ENCODE peak calls at places on chromosomes 4 and X, in eight cellular contexts. A is lower leg skin, B is A549, L is HCT116, K is HepG2, R is uterus, H is heart left ventricle, F is tibial nerve. P is an unnamed sample.

GRCh38 chrX:75655627-75656026 is 129.4 kb downstream of the MAGEE2 start:
- DNase-seq in A (no peak), B (no peak), L (no peak), K (no peak), R (no peak), H (no peak), F (no peak), P (no peak)

GRCh38 chr4:127781303-127782024 is 658 bp upstream of the HSPA4L start:
- DNase-seq in A (peak), B (no peak), L (no peak), K (no peak), R (peak), H (peak), F (peak), P (peak)

GRCh38 chr4:182063651-182064050 is 179.6 kb upstream of the TENM3 start:
- DNase-seq in A (no peak), B (no peak), L (no peak), K (no peak), R (no peak), H (no peak), F (no peak), P (no peak)

GRCh38 chr4:173415092-173415491 is 16.2 kb upstream of the SCRG1 start:
- DNase-seq in A (no peak), B (no peak), L (no peak), K (no peak), R (no peak), H (no peak), F (no peak), P (no peak)

GRCh38 chr4:118586357-118586790 is 98.8 kb upstream of the METTL14 start:
- DNase-seq in A (no peak), B (no peak), L (no peak), K (no peak), R (peak), H (peak), F (no peak), P (no peak)

GRCh38 chr4:149896428-149896827 is 80.8 kb upstream of the IQCM start:
- DNase-seq in A (no peak), B (peak), L (peak), K (no peak), R (no peak), H (peak), F (no peak), P (no peak)

GRCh38 chr4:140150636-140150885 is 3.4 kb downstream of the MAML3 start:
- DNase-seq in A (peak), B (no peak), L (no peak), K (no peak), R (no peak), H (no peak), F (peak), P (no peak)

GRCh38 chrX:152900937-152901445 is 3.1 kb downstream of the ZNF185 start:
- DNase-seq in A (no peak), B (no peak), L (no peak), K (no peak), R (no peak), H (no peak), F (no peak), P (no peak)

GRCh38 chrX:38175140-38175539 is 45.5 kb downstream of the SRPX start:
- DNase-seq in A (no peak), B (peak), L (peak), K (peak), R (no peak), H (no peak), F (no peak), P (peak)

GRCh38 chr4:106287353-106287969 is 28.5 kb downstream of the TBCK start:
- DNase-seq in A (no peak), B (peak), L (no peak), K (peak), R (no peak), H (no peak), F (peak), P (peak)

GRCh38 chr4:105509291-105509690 is 35.4 kb upstream of the PPA2 start:
- DNase-seq in A (no peak), B (no peak), L (no peak), K (no peak), R (no peak), H (no peak), F (no peak), P (no peak)

GRCh38 chrX:86121916-86122315 is 26.3 kb upstream of the DACH2 start:
- DNase-seq in A (no peak), B (no peak), L (no peak), K (no peak), R (no peak), H (no peak), F (no peak), P (no peak)

GRCh38 chr4:16889945-16890344 is 8.5 kb downstream of the LDB2 start:
- DNase-seq in A (no peak), B (no peak), L (no peak), K (no peak), R (no peak), H (no peak), F (no peak), P (no peak)

GRCh38 chrX:123648028-123648810 is 84.6 kb downstream of the THOC2 start:
- DNase-seq in A (no peak), B (peak), L (no peak), K (peak), R (no peak), H (no peak), F (no peak), P (no peak)

GRCh38 chrX:111262086-111262485 is 8.2 kb downstream of the CAPN6 start:
- DNase-seq in A (no peak), B (no peak), L (no peak), K (no peak), R (no peak), H (no peak), F (no peak), P (no peak)

GRCh38 chr4:120066182-120066524 is 495 bp downstream of the MAD2L1 start:
- DNase-seq in A (no peak), B (no peak), L (no peak), K (peak), R (no peak), H (no peak), F (no peak), P (no peak)

GRCh38 chr4:88659061-88659889 is 38.4 kb downstream of the NAP1L5 start:
- DNase-seq in A (peak), B (peak), L (peak), K (peak), R (peak), H (peak), F (peak), P (peak)

GRCh38 chr4:3473251-3473942 is 10.3 kb downstream of the DOK7 start:
- DNase-seq in A (no peak), B (no peak), L (no peak), K (no peak), R (no peak), H (peak), F (no peak), P (no peak)

GRCh38 chr4:175346381-175346780 is 428.2 kb downstream of the ADAM29 start:
- DNase-seq in A (no peak), B (peak), L (no peak), K (no peak), R (no peak), H (no peak), F (no peak), P (no peak)

GRCh38 chr4:184843984-184844554 is 18.3 kb upstream of the ACSL1 start:
- DNase-seq in A (no peak), B (no peak), L (no peak), K (no peak), R (no peak), H (no peak), F (no peak), P (peak)
- TF ChIP-seq POLR2A in A (no peak), B (no peak), L (no peak), K (no peak), R (no peak), H (no peak), F (no peak), P (peak)

GRCh38 chr4:8198906-8199593 is at the start of gene SH3TC1:
- DNase-seq in A (peak), B (peak), L (peak), K (peak), R (peak), H (peak), F (peak), P (peak)
- TF ChIP-seq POLR2A in A (no peak), B (no peak), L (no peak), K (peak), R (peak), H (no peak), F (peak), P (no peak)

DNA sequence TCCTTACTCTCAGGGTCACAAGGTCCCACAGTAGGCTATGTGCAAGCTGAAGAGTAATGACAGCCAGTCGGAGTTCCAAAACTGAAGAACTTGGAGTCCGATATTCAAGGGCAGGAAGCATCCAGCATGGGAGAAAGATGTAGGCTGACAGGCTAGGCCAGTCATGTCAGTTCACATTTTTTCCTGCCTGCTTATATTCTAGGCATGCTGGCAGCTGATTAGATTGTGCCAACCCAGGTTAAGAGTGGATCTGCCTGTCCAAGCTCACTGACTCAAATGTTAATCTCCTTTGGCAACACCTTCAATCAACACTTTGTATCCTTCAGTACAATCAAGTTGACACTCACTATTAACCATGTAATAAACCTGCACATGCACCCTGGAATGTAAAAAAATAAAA is 960.9 kb upstream of the HS3ST1 start:
- DNase-seq in A (no peak), B (no peak), L (no peak), K (no peak), R (no peak), H (no peak), F (no peak), P (no peak)
- TF ChIP-seq POLR2A in A (no peak), B (no peak), L (no peak), K (no peak), R (no peak), H (no peak), F (no peak), P (no peak)

GRCh38 chr4:148790691-148791090 is 348.5 kb upstream of the NR3C2 start:
- DNase-seq in A (no peak), B (no peak), L (no peak), K (no peak), R (no peak), H (no peak), F (no peak), P (no peak)

GRCh38 chr4:148790246-148790645 is 348.0 kb upstream of the NR3C2 start:
- DNase-seq in A (no peak), B (no peak), L (no peak), K (no peak), R (no peak), H (no peak), F (no peak), P (no peak)

GRCh38 chr4:148786699-148787098 is 344.5 kb upstream of the NR3C2 start:
- DNase-seq in A (no peak), B (no peak), L (no peak), K (no peak), R (no peak), H (no peak), F (no peak), P (no peak)

GRCh38 chr4:148787285-148787684 is 345.1 kb upstream of the NR3C2 start:
- DNase-seq in A (no peak), B (no peak), L (no peak), K (no peak), R (no peak), H (no peak), F (no peak), P (no peak)

GRCh38 chr4:148787831-148788477 is 345.7 kb upstream of the NR3C2 start:
- DNase-seq in A (no peak), B (no peak), L (no peak), K (no peak), R (no peak), H (no peak), F (no peak), P (no peak)
- TF ChIP-seq POLR2A in A (no peak), B (no peak), L (no peak), K (no peak), R (no peak), H (no peak), F (no peak), P (no peak)

DNA sequence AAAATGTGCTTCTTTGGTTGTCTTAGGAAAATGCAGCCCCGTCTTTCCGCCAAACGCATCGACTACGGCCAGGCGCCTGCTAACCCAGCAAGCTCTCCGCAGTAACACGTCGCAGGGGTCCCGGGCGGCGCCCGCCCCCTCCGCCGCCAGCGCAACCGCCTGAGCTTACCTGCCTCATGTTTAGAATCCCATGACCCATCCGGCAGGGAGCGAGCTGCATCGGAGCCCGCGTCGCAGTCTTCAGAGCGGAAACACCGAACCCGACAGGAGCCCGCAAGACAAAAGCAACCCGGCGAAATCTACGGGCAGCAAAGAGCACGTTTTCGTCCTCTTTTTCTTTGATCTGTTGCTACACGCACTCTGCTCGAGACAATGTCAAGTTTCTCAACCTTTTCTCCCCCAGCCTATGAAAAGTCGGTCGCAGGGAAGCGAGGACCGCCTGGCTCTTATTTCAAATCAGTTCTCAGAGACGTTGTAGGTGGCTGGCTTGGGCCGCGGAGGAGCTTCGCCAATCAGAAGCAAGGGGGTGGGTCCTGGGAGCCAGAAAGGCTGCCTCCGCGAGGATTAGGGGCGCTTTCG is at the start of gene MID1:
- DNase-seq in A (peak), B (peak), L (peak), K (no peak), R (peak), H (peak), F (peak), P (no peak)
- TF ChIP-seq POLR2A in A (no peak), B (peak), L (no peak), K (no peak), R (peak), H (no peak), F (no peak), P (no peak)

DNA sequence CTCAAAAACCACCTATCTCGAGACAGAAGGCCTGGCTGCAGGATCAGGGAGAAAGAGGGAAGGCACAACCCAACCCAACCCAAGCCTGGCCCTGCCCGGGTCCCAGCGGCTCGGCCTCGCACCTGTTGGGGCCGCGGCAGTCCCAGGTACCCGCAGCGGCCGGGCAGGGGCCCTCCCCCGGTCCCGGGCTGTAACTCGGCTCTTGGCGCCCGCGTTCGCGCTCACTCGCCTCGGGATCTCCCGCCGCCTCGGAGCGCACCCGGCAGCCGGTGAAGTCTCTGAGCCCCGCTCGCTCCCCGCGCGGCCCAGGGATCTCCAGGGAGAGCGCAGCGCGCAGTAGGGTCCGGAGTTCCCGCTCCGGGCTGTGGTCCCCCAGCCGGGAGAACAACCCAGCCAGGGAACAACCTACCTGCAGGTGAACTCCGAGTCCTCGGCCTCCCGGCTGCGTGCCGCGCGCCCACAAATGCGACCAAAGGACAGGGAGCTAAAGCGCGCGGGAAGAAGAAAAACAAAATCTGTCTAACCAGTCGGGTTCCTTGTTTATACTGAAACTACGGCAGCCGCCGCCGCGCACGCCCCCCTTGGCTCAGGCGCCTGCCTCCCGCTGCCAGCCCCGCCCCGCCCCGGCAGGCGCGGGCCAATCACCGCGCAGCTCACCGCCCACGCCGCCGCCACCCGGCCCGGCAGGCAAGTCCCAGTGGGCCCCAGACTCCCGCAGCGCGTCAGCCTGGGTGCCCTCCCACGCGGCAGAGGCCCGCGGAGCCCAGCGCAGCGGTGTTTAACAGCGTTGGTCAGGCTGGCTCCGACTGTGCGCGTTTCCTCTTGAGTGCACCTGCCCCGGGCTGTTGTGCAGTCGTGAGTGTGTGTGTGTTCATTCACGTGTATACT is at the start of gene RASGEF1B:
- DNase-seq in A (peak), B (peak), L (no peak), K (peak), R (peak), H (peak), F (peak), P (peak)
- TF ChIP-seq POLR2A in A (no peak), B (no peak), L (no peak), K (no peak), R (peak), H (no peak), F (peak), P (peak)

GRCh38 chrX:29478336-29479069 is 736.9 kb upstream of the MAGEB2 start:
- DNase-seq in A (no peak), B (peak), L (peak), K (peak), R (no peak), H (no peak), F (no peak), P (peak)
- TF ChIP-seq POLR2A in A (no peak), B (no peak), L (no peak), K (no peak), R (no peak), H (no peak), F (no peak), P (no peak)

GRCh38 chr4:138344064-138344463 is 101.9 kb upstream of the SLC7A11 start:
- DNase-seq in A (no peak), B (no peak), L (no peak), K (no peak), R (no peak), H (no peak), F (no peak), P (no peak)
- TF ChIP-seq POLR2A in A (no peak), B (no peak), L (no peak), K (no peak), R (no peak), H (no peak), F (no peak), P (no peak)

DNA sequence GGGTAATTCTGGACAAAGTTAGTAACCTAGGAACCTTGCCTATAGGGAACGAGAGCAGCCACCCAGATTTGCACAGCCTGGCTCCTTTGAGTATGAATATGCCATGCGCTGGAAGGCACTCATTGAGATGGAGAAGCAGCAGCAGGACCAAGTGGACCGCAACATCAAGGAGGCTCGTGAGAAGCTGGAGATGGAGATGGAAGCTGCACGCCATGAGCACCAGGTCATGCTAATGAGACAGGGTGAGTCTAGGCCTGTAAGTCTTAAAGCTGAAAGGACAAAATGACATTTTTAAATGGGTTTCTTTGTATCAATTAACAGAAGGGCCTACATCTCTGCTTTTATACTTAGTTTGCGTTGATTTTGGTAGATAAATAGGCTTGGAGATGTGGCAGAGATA is 4.7 kb upstream of the ITGB1BP2 start:
- DNase-seq in A (no peak), B (no peak), L (no peak), K (no peak), R (no peak), H (no peak), F (no peak), P (no peak)
- TF ChIP-seq POLR2A in A (no peak), B (no peak), L (no peak), K (no peak), R (no peak), H (no peak), F (no peak), P (no peak)

DNA sequence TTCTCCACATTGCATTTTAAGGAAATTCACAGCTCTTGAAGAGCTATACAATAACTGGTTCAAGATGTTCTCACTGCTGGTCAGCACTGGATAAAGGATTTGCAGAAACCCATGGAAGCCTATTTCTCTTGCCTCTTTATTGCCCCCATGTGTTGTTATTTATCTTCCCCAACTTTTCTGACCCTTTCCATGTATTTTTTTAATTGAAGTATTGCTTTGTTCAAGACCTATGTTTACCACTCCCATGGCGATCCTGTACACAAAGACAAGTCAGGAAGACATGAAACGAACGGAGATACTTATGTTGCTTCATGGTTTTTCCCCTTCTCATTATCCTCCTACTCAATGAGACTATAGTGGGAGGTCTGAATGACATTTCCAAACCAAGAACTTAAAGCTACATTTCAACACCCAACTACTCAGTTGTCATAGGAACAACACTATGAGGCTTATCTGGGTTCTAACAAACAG is 566.4 kb upstream of the DIPK2B start:
- DNase-seq in A (no peak), B (peak), L (no peak), K (no peak), R (no peak), H (no peak), F (no peak), P (peak)
- TF ChIP-seq POLR2A in A (no peak), B (no peak), L (no peak), K (no peak), R (no peak), H (no peak), F (no peak), P (peak)

P was measured in erythroblast.